ENCODE peak calls at places on chromosomes 2 and 18, in six cellular contexts. Y is A549, V is MM.1S, U is HCT116, I is heart right ventricle, E is prostate gland. Z is an unnamed sample.

GRCh38 chr18:22169011-22169888 is at the start of gene GATA6:
- DNase-seq in Y (peak), V (no peak), U (peak), I (peak), E (peak), Z (peak)

GRCh38 chr2:1609706-1610485 is 134.4 kb downstream of the PXDN start:
- DNase-seq in Y (no peak), V (no peak), U (no peak), I (no peak), E (no peak), Z (no peak)

GRCh38 chr18:62282188-62282629 is 42.9 kb upstream of the TNFRSF11A start:
- DNase-seq in Y (no peak), V (no peak), U (no peak), I (no peak), E (no peak), Z (no peak)

GRCh38 chr18:9742588-9743131 is 34.6 kb downstream of the RAB31 start:
- DNase-seq in Y (peak), V (no peak), U (no peak), I (no peak), E (no peak), Z (no peak)

GRCh38 chr2:64325852-64326577 is 127.9 kb upstream of the LGALSL start:
- DNase-seq in Y (no peak), V (peak), U (no peak), I (no peak), E (no peak), Z (no peak)

GRCh38 chr2:101550555-101550954 is 75.6 kb upstream of the RFX8 start:
- DNase-seq in Y (no peak), V (no peak), U (no peak), I (no peak), E (no peak), Z (no peak)

GRCh38 chr2:200812122-200813022 is 662 bp downstream of the BZW1 start:
- DNase-seq in Y (peak), V (peak), U (peak), I (peak), E (peak), Z (peak)

GRCh38 chr2:240500561-240501423 is 57.0 kb downstream of the ANKMY1 start:
- DNase-seq in Y (no peak), V (no peak), U (no peak), I (no peak), E (peak), Z (peak)

GRCh38 chr2:146584316-146584715 is 1260.5 kb upstream of the ACVR2A start:
- DNase-seq in Y (no peak), V (no peak), U (no peak), I (no peak), E (no peak), Z (no peak)

GRCh38 chr18:48314694-48315093 is 94.5 kb downstream of the ZBTB7C start:
- DNase-seq in Y (no peak), V (no peak), U (no peak), I (no peak), E (no peak), Z (no peak)

GRCh38 chr2:11572996-11573395 is 39.2 kb downstream of the GREB1 start:
- DNase-seq in Y (no peak), V (no peak), U (no peak), I (no peak), E (no peak), Z (no peak)

GRCh38 chr2:31088516-31089195 is 49.6 kb downstream of the GALNT14 start:
- DNase-seq in Y (no peak), V (no peak), U (no peak), I (no peak), E (no peak), Z (no peak)

GRCh38 chr18:59650266-59650820 is 46.9 kb downstream of the CCBE1 start:
- DNase-seq in Y (no peak), V (no peak), U (no peak), I (no peak), E (no peak), Z (no peak)

GRCh38 chr2:207318071-207318683 is 152.4 kb upstream of the KLF7 start:
- DNase-seq in Y (no peak), V (no peak), U (no peak), I (no peak), E (no peak), Z (no peak)

GRCh38 chr2:169010180-169010579 is 20.9 kb downstream of the ABCB11 start:
- DNase-seq in Y (no peak), V (no peak), U (no peak), I (no peak), E (no peak), Z (no peak)

GRCh38 chr18:65753520-65753919 is 2.7 kb downstream of the CDH7 start:
- DNase-seq in Y (peak), V (peak), U (no peak), I (no peak), E (peak), Z (no peak)

GRCh38 chr2:174473796-174474195 is 13.0 kb downstream of the GPR155 start:
- DNase-seq in Y (no peak), V (no peak), U (no peak), I (no peak), E (no peak), Z (no peak)

GRCh38 chr2:74863802-74864248 is 29.9 kb downstream of the HK2 start:
- DNase-seq in Y (no peak), V (no peak), U (no peak), I (no peak), E (no peak), Z (no peak)

GRCh38 chr2:194867328-194867727 is 789.7 kb upstream of the SLC39A10 start:
- DNase-seq in Y (peak), V (peak), U (no peak), I (no peak), E (no peak), Z (no peak)

GRCh38 chr2:169012812-169013627 is 18.1 kb downstream of the ABCB11 start:
- DNase-seq in Y (no peak), V (no peak), U (no peak), I (no peak), E (no peak), Z (no peak)

GRCh38 chr2:226215902-226216503 is 583.6 kb downstream of the IRS1 start:
- DNase-seq in Y (peak), V (peak), U (peak), I (no peak), E (peak), Z (no peak)

GRCh38 chr2:40415391-40415790 is 36.5 kb downstream of the SLC8A1 start:
- DNase-seq in Y (no peak), V (no peak), U (no peak), I (no peak), E (no peak), Z (no peak)

DNA sequence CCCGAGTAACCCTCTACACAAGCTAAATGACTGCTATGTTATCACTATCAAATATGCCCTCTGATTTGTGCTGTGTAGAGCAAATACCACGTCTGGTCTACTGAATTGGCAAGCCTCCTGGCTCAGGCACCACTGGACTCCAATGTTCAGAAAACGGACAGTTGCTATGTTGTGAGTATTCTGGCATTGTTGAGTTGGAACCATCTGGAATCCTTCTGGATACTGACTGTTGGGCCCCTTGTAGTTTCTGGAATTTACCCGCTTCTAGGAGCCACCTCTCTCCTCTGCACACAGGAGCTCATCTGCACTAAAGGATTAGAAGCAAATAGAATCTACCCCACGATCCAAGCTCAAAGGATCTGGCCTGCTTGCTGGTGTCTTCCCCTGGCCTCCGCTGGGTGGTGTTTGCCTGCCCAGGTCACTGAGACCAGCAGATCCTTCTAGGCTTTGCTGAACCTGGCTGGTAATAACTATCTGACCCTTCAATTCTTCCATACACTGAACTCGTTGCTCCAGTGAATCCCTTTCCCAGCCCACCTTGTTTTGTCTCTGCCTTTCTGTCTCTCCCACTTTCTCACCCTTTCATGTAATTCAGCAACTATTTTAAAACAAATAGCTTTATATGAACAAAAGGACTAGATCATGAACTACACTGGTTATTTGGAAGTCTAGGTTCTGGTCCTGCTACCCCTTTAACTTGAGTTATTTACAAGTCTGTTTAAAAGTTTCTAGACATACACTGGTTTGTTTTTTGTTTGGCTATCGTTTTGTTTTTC is 2.1 kb upstream of the HAAO start:
- DNase-seq in Y (peak), V (no peak), U (no peak), I (no peak), E (no peak), Z (no peak)
- TF ChIP-seq CTCF in Y (peak), V (no peak), U (no peak), I (peak), E (no peak), Z (no peak)

DNA sequence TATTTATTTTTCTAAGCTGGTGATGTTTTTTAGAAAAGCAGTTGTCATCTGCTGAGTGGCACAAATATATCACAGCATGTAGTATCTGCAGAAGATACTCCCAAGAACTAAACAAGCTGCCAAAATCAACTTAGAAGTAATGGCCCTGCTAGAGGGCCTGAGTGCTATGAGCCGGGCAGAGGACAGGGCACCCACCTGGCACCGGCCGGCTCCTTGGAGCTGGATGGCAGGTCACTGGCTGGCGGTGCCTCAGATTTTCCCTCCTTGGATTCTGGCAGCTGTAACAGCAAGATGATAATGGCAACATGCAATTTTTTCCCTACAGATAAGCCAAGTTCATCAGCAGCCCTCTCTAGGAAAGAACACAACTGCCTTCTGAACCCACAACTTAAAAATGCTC is 79.7 kb downstream of the EMILIN2 start:
- DNase-seq in Y (no peak), V (no peak), U (no peak), I (no peak), E (no peak), Z (no peak)
- H3K4me3 ChIP-seq in Y (no peak), V (no peak), U (no peak), I (no peak), E (no peak), Z (no peak)

GRCh38 chr2:135701442-135701841 is 40.2 kb upstream of the UBXN4 start:
- DNase-seq in Y (no peak), V (no peak), U (no peak), I (no peak), E (no peak), Z (no peak)
- H3K27ac ChIP-seq in Y (no peak), V (no peak), U (no peak), I (no peak), E (no peak), Z (no peak)

GRCh38 chr2:119544075-119545031 is at the start of gene CFAP221:
- DNase-seq in Y (peak), V (peak), U (peak), I (peak), E (no peak), Z (peak)
- TF ChIP-seq CTCF in Y (no peak), V (no peak), U (no peak), I (no peak), E (no peak), Z (no peak)

DNA sequence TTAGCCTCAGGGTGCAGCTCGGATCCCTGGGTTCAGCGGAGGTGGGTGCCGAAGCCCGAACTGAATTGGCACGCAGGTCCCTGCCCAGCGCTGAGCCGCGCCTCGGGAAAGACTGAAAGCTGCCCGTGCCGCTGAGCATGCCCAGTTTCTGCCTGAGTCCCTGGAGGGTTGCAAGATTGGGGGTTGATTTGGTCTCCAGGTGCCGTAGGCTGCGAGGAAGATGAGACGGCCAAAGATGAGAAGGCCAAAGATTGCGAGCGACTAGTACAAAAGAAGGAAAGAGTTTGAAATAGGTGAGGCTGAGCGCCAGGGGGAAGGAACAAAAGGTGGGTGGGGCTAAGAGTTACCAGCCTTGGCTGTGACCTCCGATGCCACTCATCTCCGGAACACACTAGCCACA is 852 bp upstream of the KCNH7 start:
- DNase-seq in Y (no peak), V (no peak), U (no peak), I (no peak), E (no peak), Z (no peak)
- H3K4me3 ChIP-seq in Y (peak), V (no peak), U (no peak), I (no peak), E (no peak), Z (peak)

DNA sequence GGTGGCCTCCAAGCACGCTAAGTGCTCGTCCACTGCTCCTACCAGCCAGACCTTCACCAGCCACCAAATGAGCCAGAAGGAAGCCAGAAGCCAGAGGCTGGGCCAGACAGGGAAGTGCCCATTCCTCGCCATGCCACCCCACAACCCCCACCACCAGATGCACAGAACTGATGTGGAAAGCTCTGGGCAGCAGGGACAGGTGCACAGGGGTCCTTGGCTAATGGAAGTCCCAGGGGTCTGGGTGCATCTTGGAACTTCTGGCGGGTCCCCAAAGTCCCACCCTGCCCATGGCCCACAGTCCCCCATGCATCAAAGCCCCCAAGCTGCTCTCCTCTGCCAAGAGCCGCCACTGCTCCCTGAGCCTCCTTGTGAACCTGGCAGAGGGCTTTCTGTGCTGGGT is 173.1 kb upstream of the ID2 start:
- DNase-seq in Y (no peak), V (no peak), U (no peak), I (no peak), E (no peak), Z (no peak)
- H3K27ac ChIP-seq in Y (no peak), V (no peak), U (no peak), I (no peak), E (no peak), Z (no peak)

GRCh38 chr2:170822292-170822884 is 5.7 kb downstream of the GAD1 start:
- DNase-seq in Y (peak), V (no peak), U (no peak), I (peak), E (no peak), Z (no peak)
- TF ChIP-seq CTCF in Y (peak), V (no peak), U (no peak), I (peak), E (no peak), Z (no peak)

DNA sequence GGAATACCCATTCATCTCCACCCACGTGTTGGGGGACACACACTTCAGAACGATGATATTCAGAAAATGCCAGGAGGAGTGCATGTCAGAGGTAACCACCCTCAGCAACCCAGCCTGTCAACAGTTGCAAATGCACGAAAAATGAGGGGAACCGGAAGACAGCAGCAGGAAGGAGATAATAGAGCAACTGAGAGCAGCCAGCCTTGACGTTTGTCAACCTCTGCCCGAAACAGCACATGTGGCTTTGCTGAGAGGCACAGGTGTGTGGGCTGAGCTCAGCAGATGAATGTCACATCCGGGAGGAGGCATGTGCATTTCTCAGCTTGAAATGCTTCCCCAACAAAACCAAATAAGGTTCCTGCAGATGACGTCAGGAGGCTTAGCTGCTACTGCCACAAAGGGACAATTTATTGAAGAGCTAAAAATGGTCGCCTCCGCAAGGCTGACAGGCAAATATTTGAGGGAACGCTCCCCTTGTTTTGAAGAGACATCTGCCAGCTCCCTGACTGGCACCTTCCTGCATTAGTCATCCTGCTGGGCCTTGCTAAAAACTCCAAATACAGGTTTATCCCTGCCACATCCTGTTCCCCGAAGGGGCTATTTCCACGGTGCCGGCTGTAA is 419.0 kb downstream of the NBAS start:
- DNase-seq in Y (no peak), V (peak), U (no peak), I (no peak), E (peak), Z (no peak)
- H3K4me3 ChIP-seq in Y (no peak), V (peak), U (no peak), I (no peak), E (no peak), Z (no peak)

GRCh38 chr2:12923907-12924610 is 207.3 kb downstream of the TRIB2 start:
- DNase-seq in Y (no peak), V (no peak), U (no peak), I (no peak), E (no peak), Z (no peak)

GRCh38 chr2:12921321-12921720 is 204.6 kb downstream of the TRIB2 start:
- DNase-seq in Y (no peak), V (no peak), U (no peak), I (no peak), E (no peak), Z (no peak)

GRCh38 chr2:12918138-12918840 is 201.6 kb downstream of the TRIB2 start:
- DNase-seq in Y (no peak), V (no peak), U (no peak), I (no peak), E (no peak), Z (no peak)

GRCh38 chr2:12915792-12916191 is 199.1 kb downstream of the TRIB2 start:
- DNase-seq in Y (no peak), V (no peak), U (no peak), I (no peak), E (no peak), Z (no peak)

GRCh38 chr2:12918841-12919445 is 202.2 kb downstream of the TRIB2 start:
- DNase-seq in Y (no peak), V (no peak), U (no peak), I (peak), E (peak), Z (peak)
- H3K27ac ChIP-seq in Y (no peak), V (no peak), U (no peak), I (peak), E (peak), Z (peak)

DNA sequence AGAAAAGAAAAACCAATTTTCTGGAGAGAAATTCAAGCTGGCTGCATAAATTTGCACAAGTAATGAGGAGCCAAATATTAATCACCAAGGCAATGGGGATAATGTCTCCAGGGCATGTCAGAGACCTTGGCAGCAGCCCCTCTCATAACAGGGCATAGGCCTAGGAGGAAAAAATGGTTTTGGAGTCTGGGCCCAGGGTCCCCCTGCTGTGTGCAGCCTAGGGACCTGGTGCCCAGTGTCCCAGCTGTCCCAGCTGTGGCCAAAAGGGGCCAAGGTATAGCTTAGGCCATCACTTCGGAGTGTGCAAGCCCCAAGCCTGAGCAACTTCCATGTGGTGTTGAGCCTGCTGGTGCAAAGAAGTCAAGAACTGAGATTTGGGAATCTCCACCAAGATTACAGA is 57.1 kb downstream of the SCN7A start:
- DNase-seq in Y (no peak), V (no peak), U (no peak), I (no peak), E (no peak), Z (no peak)
- TF ChIP-seq CTCF in Y (no peak), V (no peak), U (no peak), I (no peak), E (no peak), Z (no peak)

Z was measured in coronary artery.